ENCODE peak calls at places on chromosome 20, in four cellular contexts. O is stomach, A is GM12865, U is lower lobe of right lung. P is an unnamed sample.

GRCh38 chr20:11891827-11892521 is 25.7 kb upstream of the BTBD3 start:
- DNase-seq in A (peak), U (peak), O (peak), P (peak)

GRCh38 chr20:62860924-62861691 is 514 bp downstream of the TCFL5 start:
- DNase-seq in O (no peak), A (peak), U (no peak), P (no peak)

GRCh38 chr20:4782373-4782772 is 60.7 kb downstream of the PRND start:
- DNase-seq in O (no peak), U (no peak), A (no peak), P (peak)

GRCh38 chr20:4925842-4926530 is 75.3 kb downstream of the SLC23A2 start:
- DNase-seq in U (peak), A (no peak), O (peak), P (peak)

GRCh38 chr20:5920581-5920980 is 29.8 kb downstream of the TRMT6 start:
- DNase-seq in U (no peak), O (no peak), A (no peak), P (no peak)

GRCh38 chr20:25197173-25197869 is 1.8 kb downstream of the ENTPD6 start:
- DNase-seq in O (no peak), A (no peak), U (no peak), P (no peak)

GRCh38 chr20:40562031-40562430 is 127.0 kb downstream of the MAFB start:
- DNase-seq in U (peak), A (no peak), O (no peak), P (no peak)

GRCh38 chr20:52261792-52262191 is 70.2 kb upstream of the ZFP64 start:
- DNase-seq in O (no peak), A (no peak), U (no peak), P (no peak)

GRCh38 chr20:32648761-32649615 is 24.8 kb downstream of the C20orf203 start:
- DNase-seq in U (no peak), O (no peak), A (no peak), P (no peak)

GRCh38 chr20:2624190-2624589 is 28.2 kb upstream of the NOP56 start:
- DNase-seq in A (no peak), U (no peak), O (no peak), P (no peak)

GRCh38 chr20:57071283-57071701 is 195.1 kb downstream of the BMP7 start:
- DNase-seq in U (no peak), O (no peak), A (no peak), P (no peak)

GRCh38 chr20:21323640-21324039 is 20.5 kb downstream of the XRN2 start:
- DNase-seq in A (no peak), U (no peak), O (no peak), P (peak)

GRCh38 chr20:52439385-52439784 is 247.8 kb upstream of the ZFP64 start:
- DNase-seq in A (no peak), U (no peak), O (no peak), P (no peak)

GRCh38 chr20:32539063-32539816 is 45.9 kb downstream of the NOL4L start:
- DNase-seq in O (no peak), U (no peak), A (no peak), P (no peak)

GRCh38 chr20:15236812-15237211 is 899.4 kb upstream of the FLRT3 start:
- DNase-seq in A (peak), O (peak), U (no peak), P (peak)

GRCh38 chr20:37095108-37095608 is 639 bp downstream of the RBL1 start:
- DNase-seq in O (no peak), U (no peak), A (peak), P (no peak)

GRCh38 chr20:8346898-8347297 is 214.8 kb downstream of the PLCB1 start:
- DNase-seq in U (no peak), A (no peak), O (no peak), P (no peak)

GRCh38 chr20:23889775-23890187 is 10.2 kb upstream of the CST5 start:
- DNase-seq in A (peak), U (no peak), O (peak), P (no peak)

DNA sequence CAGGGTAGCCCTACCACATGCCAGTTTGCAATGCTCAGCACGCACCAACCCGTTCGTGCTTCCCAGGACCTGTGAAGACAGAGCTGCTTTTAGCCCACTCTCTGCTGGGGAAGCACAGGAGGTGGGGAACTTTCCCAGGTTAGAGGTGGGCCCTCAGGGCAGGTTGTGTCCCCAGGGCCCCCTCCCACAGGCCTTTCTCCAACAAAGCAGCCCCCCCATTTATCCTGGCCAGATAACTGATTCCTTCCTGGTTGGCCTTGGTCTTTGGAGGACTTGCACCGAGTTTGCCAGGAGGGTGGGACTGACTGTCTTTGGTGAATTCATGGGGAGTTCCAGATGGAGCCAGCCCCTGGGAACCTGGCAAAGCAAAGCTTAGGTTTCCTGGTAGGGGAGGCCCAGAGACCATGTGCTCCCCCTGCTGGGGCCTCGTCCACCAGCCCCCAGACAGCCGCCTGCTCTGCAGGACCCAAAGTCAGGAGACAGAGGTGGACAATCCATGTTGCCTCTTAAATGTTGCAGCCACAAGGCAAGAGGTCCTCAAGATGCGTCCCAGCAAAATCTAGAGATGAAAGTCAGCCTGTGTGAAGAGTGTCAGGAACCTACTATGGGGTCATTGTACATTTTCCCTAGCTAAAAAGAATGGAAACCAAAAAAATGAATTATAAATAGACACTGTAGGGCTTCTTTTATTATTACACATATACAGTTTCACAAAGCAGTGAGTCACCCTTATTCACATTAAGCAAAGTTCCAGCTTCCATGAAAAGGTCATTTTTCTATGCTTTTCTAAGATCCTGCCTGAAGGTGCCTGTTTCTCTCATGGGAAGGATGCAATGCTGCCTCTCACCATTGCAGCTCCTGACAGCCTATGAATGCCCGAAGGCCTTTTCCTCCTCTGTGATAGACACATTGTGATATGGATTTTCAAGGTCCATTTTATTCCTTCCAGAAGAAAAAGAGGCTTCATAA is 497.8 kb downstream of the PREX1 start:
- DNase-seq in O (no peak), A (peak), U (no peak), P (no peak)
- TF ChIP-seq CTCF in O (no peak), A (peak), U (no peak), P (peak)

GRCh38 chr20:20134941-20135572 is 82.7 kb downstream of the CFAP61 start:
- DNase-seq in O (no peak), A (no peak), U (no peak), P (no peak)

GRCh38 chr20:20136313-20136712 is 84.0 kb downstream of the CFAP61 start:
- DNase-seq in A (no peak), O (no peak), U (no peak), P (no peak)

GRCh38 chr20:20130399-20130798 is 78.1 kb downstream of the CFAP61 start:
- DNase-seq in A (peak), U (no peak), O (no peak), P (peak)
- TF ChIP-seq CTCF in A (peak), U (no peak), O (no peak), P (peak)

DNA sequence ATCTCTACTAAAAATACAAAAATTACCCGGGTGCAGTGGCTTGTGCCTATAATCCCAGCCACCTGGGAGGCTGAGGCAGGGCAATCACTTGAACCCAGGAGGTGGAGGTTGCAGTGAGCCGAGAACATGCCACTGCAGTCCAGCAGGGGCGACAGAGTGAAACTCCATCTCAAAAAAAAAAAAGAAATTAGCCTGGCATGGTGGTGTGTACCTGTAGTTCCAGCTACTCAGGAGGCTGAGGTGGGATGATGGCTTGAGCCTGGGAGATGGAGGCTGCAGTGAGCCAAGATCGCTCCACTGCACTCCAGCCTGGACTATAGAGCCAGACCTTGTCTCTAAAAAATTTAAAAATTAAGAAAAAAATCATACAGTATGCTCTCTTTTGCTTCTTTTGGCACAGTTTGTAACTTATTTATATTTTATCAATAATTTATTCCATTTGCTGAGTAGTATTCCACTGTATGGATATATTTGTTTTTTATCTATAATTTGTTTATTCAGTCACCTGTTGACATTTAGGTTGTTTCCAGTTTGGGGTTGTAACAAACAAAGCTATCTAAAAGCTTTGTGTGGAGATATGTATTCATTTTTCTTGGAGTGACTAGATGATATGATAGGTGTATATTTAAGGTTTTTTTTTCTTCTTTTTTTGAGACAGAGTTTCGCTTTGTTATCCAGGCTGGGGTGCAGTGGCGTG is 8.0 kb upstream of the MYBL2 start:
- DNase-seq in A (no peak), U (no peak), O (no peak), P (no peak)
- TF ChIP-seq CTCF in A (no peak), U (no peak), O (no peak), P (no peak)

DNA sequence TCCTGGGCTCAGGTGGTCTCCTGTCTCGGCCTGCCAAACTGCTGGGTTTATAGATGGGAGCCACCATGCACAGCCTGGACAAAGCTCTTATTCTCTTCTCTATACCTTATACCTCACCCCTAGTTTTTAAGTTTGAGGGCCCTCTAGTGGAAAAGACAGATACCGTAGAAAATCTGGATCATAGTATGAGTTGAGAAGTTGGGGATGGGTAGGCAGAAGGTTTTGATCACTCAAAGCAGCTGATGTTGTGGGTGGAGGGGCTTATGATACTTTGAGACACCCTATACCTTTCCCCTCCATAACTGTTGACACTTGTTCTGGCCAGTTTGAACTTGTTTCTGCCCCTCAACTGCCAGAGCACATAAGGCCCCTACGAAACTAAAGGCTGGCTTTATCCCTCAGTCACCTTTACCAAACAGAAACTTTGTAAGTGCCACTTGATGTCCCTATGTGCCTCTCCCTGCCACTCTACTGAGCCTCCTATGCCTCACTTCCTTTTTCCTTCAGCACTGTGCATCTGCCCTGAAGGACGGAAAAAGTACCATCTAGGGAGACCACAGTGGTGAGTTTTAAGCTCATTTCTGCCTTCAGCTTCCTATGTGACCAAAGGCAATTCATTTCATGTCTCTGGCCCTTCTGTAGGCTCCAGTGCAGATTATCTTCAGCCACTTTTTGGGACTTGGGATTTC is 28.6 kb downstream of the RALY start:
- DNase-seq in U (no peak), O (no peak), A (peak), P (no peak)
- TF ChIP-seq CTCF in U (peak), O (no peak), A (peak), P (peak)